ENCODE peak calls at places on chromosomes 7 and 10, in seven cellular contexts. E is stomach, B is suprapubic skin, N is prostate gland, A is IMR-90, P is ovary, M is A549. C is an unnamed sample.

GRCh38 chr7:83020171-83020570 is 142.5 kb downstream of the PCLO start:
- DNase-seq in P (no peak), E (no peak), N (no peak), A (no peak), B (no peak), M (no peak), C (no peak)

GRCh38 chr7:129793506-129794310 is 159.1 kb downstream of the UBE2H start:
- DNase-seq in P (no peak), M (no peak), B (no peak), N (no peak), A (no peak), E (no peak), C (no peak)

GRCh38 chr7:75652788-75653187 is 86.0 kb downstream of the HIP1 start:
- DNase-seq in A (no peak), M (no peak), N (no peak), B (no peak), P (no peak), E (no peak), C (no peak)

GRCh38 chr10:18216482-18216881 is 76.3 kb downstream of the CACNB2 start:
- DNase-seq in M (peak; percentile 11), P (peak; percentile 50), N (no peak), E (no peak), A (peak; percentile 62), B (no peak), C (no peak)

GRCh38 chr7:114432627-114433026 is 18.0 kb downstream of the FOXP2 start:
- DNase-seq in P (no peak), E (no peak), M (no peak), A (no peak), N (no peak), B (no peak), C (no peak)

GRCh38 chr10:54800677-54801480 is at the start of gene PCDH15:
- DNase-seq in A (no peak), E (no peak), M (peak; percentile 19), N (no peak), P (no peak), B (no peak), C (peak; percentile 1)

GRCh38 chr10:76553700-76554470 is 1083.7 kb downstream of the KCNMA1 start:
- DNase-seq in A (no peak), M (no peak), N (no peak), B (no peak), E (no peak), P (peak; percentile 44), C (no peak)

GRCh38 chr10:30445716-30446115 is 11.7 kb downstream of the MAP3K8 start:
- DNase-seq in N (no peak), A (peak; percentile 94), M (no peak), B (no peak), E (no peak), P (no peak), C (no peak)

GRCh38 chr10:6729071-6729773 is 149.1 kb upstream of the PRKCQ start:
- DNase-seq in E (no peak), A (peak; percentile 82), P (no peak), N (no peak), B (no peak), M (peak; percentile 62), C (no peak)

GRCh38 chr7:93228302-93228701 is 2.0 kb upstream of the HEPACAM2 start:
- DNase-seq in E (no peak), M (peak; percentile 65), A (peak; percentile 70), P (no peak), N (peak; percentile 40), B (no peak), C (peak; percentile 80)

GRCh38 chr7:42193457-42194111 is 43.4 kb downstream of the GLI3 start:
- DNase-seq in B (no peak), P (no peak), N (no peak), E (no peak), A (peak; percentile 33), M (no peak), C (no peak)

GRCh38 chr10:11345224-11346054 is 266.0 kb downstream of the USP6NL start:
- DNase-seq in B (no peak), E (no peak), A (no peak), N (peak; percentile 58), P (no peak), M (peak; percentile 60), C (peak; percentile 11)

GRCh38 chr10:72904806-72905205 is 11.3 kb downstream of the OIT3 start:
- DNase-seq in N (no peak), E (no peak), A (no peak), P (no peak), M (no peak), B (no peak), C (no peak)

GRCh38 chr7:33511735-33512134 is 382.4 kb downstream of the BBS9 start:
- DNase-seq in B (no peak), M (no peak), E (no peak), A (no peak), P (no peak), N (no peak), C (no peak)

GRCh38 chr10:91635401-91636400 is 2.8 kb upstream of the PPP1R3C start:
- DNase-seq in B (no peak), N (peak; percentile 75), M (peak; percentile 84), P (no peak), E (peak; percentile 71), A (peak; percentile 81), C (peak; percentile 71)

GRCh38 chr7:2819954-2820397 is 24.1 kb downstream of the GNA12 start:
- DNase-seq in E (no peak), M (no peak), P (no peak), B (no peak), N (no peak), A (no peak), C (no peak)

GRCh38 chr7:91151916-91152315 is 112.3 kb upstream of the FZD1 start:
- DNase-seq in M (no peak), E (no peak), A (no peak), N (no peak), P (no peak), B (no peak), C (no peak)

GRCh38 chr10:128045833-128046120 is 80.4 kb downstream of the MKI67 start:
- DNase-seq in B (no peak), A (no peak), N (no peak), M (no peak), E (no peak), P (no peak), C (no peak)

GRCh38 chr10:128046156-128046933 is 79.9 kb downstream of the MKI67 start:
- DNase-seq in A (no peak), E (no peak), P (no peak), B (no peak), N (no peak), M (no peak), C (no peak)

GRCh38 chr10:128046934-128047251 is 79.3 kb downstream of the MKI67 start:
- DNase-seq in N (no peak), B (no peak), E (no peak), M (no peak), P (no peak), A (no peak), C (no peak)

GRCh38 chr10:128047991-128048826 is 78.0 kb downstream of the MKI67 start:
- DNase-seq in N (peak; percentile 43), M (no peak), E (no peak), B (no peak), A (peak; percentile 53), P (no peak), C (no peak)

DNA sequence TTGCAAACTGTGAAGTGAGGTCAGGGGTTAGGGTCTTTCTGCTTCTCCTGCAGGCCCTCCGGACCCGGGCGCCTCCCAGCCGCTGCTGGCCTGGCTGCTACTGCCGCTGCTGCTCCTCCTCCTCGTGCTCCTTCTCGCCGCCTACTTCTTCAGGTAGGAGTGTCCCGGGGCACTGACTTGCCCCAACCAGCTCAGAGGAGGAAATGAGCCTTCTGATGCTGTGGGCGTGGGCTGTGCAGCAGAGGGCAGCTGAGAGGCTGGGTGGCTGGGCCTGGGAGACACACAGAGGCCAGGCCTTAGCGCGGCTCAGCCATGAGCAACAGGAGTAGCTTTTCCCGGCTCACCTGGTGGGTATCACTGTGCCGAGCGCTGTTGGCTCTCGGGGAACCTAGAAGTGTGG is 78.9 kb downstream of the MKI67 start:
- DNase-seq in M (peak; percentile 10), P (no peak), N (peak; percentile 90), B (peak; percentile 89), A (no peak), E (peak; percentile 90), C (peak; percentile 68)
- TF ChIP-seq POLR2A in M (no peak), P (no peak), N (peak; percentile 90), B (peak; percentile 42), A (no peak), E (peak; percentile 29), C (peak; percentile 79)

GRCh38 chr7:37346761-37347160 is 101.9 kb downstream of the ELMO1 start:
- DNase-seq in P (no peak), B (no peak), A (no peak), M (no peak), N (no peak), E (no peak), C (no peak)

GRCh38 chr7:37342170-37342569 is 106.5 kb downstream of the ELMO1 start:
- DNase-seq in E (no peak), N (no peak), M (no peak), B (no peak), P (no peak), A (no peak), C (no peak)

GRCh38 chr7:37341033-37341630 is 107.5 kb downstream of the ELMO1 start:
- DNase-seq in M (no peak), B (no peak), N (no peak), A (no peak), E (no peak), P (no peak), C (no peak)

GRCh38 chr7:37344886-37345579 is 103.6 kb downstream of the ELMO1 start:
- DNase-seq in M (no peak), N (no peak), B (no peak), E (no peak), A (no peak), P (no peak), C (no peak)

GRCh38 chr7:37342665-37343471 is 105.8 kb downstream of the ELMO1 start:
- DNase-seq in M (no peak), B (no peak), P (no peak), A (no peak), E (peak; percentile 31), N (no peak), C (peak; percentile 29)
- TF ChIP-seq POLR2A in M (no peak), B (no peak), P (no peak), A (no peak), E (no peak), N (no peak), C (peak; percentile 76)

GRCh38 chr10:122879339-122880273 is at the start of gene FAM24B:
- DNase-seq in A (peak; percentile 98), N (peak; percentile 94), B (peak; percentile 93), M (peak; percentile 98), P (peak; percentile 92), E (peak; percentile 94), C (peak; percentile 98)
- TF ChIP-seq POLR2A in A (no peak), N (peak; percentile 38), B (no peak), M (peak; percentile 89), P (no peak), E (no peak), C (peak; percentile 89)

GRCh38 chr10:3468919-3469638 is 296.5 kb upstream of the PITRM1 start:
- DNase-seq in P (peak; percentile 61), B (peak; percentile 83), E (no peak), N (peak; percentile 63), A (peak; percentile 96), M (peak; percentile 79), C (no peak)

GRCh38 chr10:3465406-3465891 is 292.9 kb upstream of the PITRM1 start:
- DNase-seq in A (peak; percentile 15), N (peak; percentile 72), E (no peak), P (no peak), B (no peak), M (no peak), C (no peak)

GRCh38 chr10:3469639-3470020 is 297.0 kb upstream of the PITRM1 start:
- DNase-seq in E (no peak), A (no peak), N (no peak), M (no peak), B (no peak), P (no peak), C (no peak)

GRCh38 chr10:3464760-3465405 is 292.3 kb upstream of the PITRM1 start:
- DNase-seq in A (peak; percentile 17), N (no peak), B (no peak), E (no peak), P (no peak), M (no peak), C (no peak)

GRCh38 chr10:3467052-3467906 is 294.7 kb upstream of the PITRM1 start:
- DNase-seq in A (peak; percentile 93), P (peak; percentile 71), E (peak; percentile 55), B (peak; percentile 95), N (peak; percentile 68), M (peak; percentile 98), C (no peak)
- TF ChIP-seq POLR2A in A (no peak), P (no peak), E (no peak), B (no peak), N (peak; percentile 31), M (no peak), C (no peak)

C was measured in erythroblast.